ENCODE peak calls at places on chromosomes 5 and 9, in six cellular contexts. One of them, this sample, is unnamed.

GRCh38 chr5:167241436-167242067 is 1049.9 kb upstream of the WWC1 start:
- DNase-seq in K562: no peak
- DNase-seq in HCT116: no peak
- DNase-seq in fibroblast of lung: no peak
- DNase-seq in stimulated activated CD4-positive, alpha-beta T cell treated with anti-CD3 and anti-CD28 coated beads, TNF-alpha, amount 100 ng/mL, for 4 hours: no peak
- DNase-seq in Calu3: no peak
- DNase-seq in this sample: no peak

GRCh38 chr5:7978991-7979390 is 110.0 kb downstream of the MTRR start:
- DNase-seq in stimulated activated CD4-positive, alpha-beta T cell treated with anti-CD3 and anti-CD28 coated beads, TNF-alpha, amount 100 ng/mL, for 4 hours: no peak
- DNase-seq in HCT116: no peak
- DNase-seq in fibroblast of lung: no peak
- DNase-seq in K562: no peak
- DNase-seq in Calu3: no peak
- DNase-seq in this sample: no peak

GRCh38 chr9:98357921-98358535 is 102.6 kb upstream of the TBC1D2 start:
- DNase-seq in K562: no peak
- DNase-seq in Calu3: no peak
- DNase-seq in stimulated activated CD4-positive, alpha-beta T cell treated with anti-CD3 and anti-CD28 coated beads, TNF-alpha, amount 100 ng/mL, for 4 hours: no peak
- DNase-seq in fibroblast of lung: peak; percentile 59
- DNase-seq in HCT116: no peak
- DNase-seq in this sample: no peak

GRCh38 chr9:135403733-135404450 is 75.7 kb upstream of the PPP1R26 start:
- DNase-seq in Calu3: no peak
- DNase-seq in K562: no peak
- DNase-seq in HCT116: no peak
- DNase-seq in fibroblast of lung: no peak
- DNase-seq in stimulated activated CD4-positive, alpha-beta T cell treated with anti-CD3 and anti-CD28 coated beads, TNF-alpha, amount 100 ng/mL, for 4 hours: no peak
- DNase-seq in this sample: no peak

GRCh38 chr9:72431036-72431435 is 66.0 kb upstream of the ZFAND5 start:
- DNase-seq in stimulated activated CD4-positive, alpha-beta T cell treated with anti-CD3 and anti-CD28 coated beads, TNF-alpha, amount 100 ng/mL, for 4 hours: no peak
- DNase-seq in fibroblast of lung: peak; percentile 85
- DNase-seq in K562: no peak
- DNase-seq in Calu3: no peak
- DNase-seq in HCT116: no peak
- DNase-seq in this sample: no peak

GRCh38 chr5:95615164-95615467 is 4.8 kb upstream of the GPR150 start:
- DNase-seq in Calu3: no peak
- DNase-seq in K562: no peak
- DNase-seq in fibroblast of lung: no peak
- DNase-seq in HCT116: no peak
- DNase-seq in stimulated activated CD4-positive, alpha-beta T cell treated with anti-CD3 and anti-CD28 coated beads, TNF-alpha, amount 100 ng/mL, for 4 hours: no peak
- DNase-seq in this sample: no peak

GRCh38 chr9:135905380-135906282 is 1.7 kb downstream of the CAMSAP1 start:
- DNase-seq in stimulated activated CD4-positive, alpha-beta T cell treated with anti-CD3 and anti-CD28 coated beads, TNF-alpha, amount 100 ng/mL, for 4 hours: peak; percentile 61
- DNase-seq in Calu3: peak; percentile 30
- DNase-seq in K562: no peak
- DNase-seq in fibroblast of lung: no peak
- DNase-seq in HCT116: peak; percentile 53
- DNase-seq in this sample: no peak

GRCh38 chr5:170572453-170572852 is 68.6 kb downstream of the KCNIP1 start:
- DNase-seq in fibroblast of lung: peak; percentile 42
- DNase-seq in K562: no peak
- DNase-seq in HCT116: no peak
- DNase-seq in Calu3: peak; percentile 62
- DNase-seq in stimulated activated CD4-positive, alpha-beta T cell treated with anti-CD3 and anti-CD28 coated beads, TNF-alpha, amount 100 ng/mL, for 4 hours: no peak
- DNase-seq in this sample: no peak

GRCh38 chr5:163838738-163839137 is 333.3 kb downstream of the MAT2B start:
- DNase-seq in HCT116: no peak
- DNase-seq in stimulated activated CD4-positive, alpha-beta T cell treated with anti-CD3 and anti-CD28 coated beads, TNF-alpha, amount 100 ng/mL, for 4 hours: no peak
- DNase-seq in Calu3: no peak
- DNase-seq in fibroblast of lung: peak; percentile 39
- DNase-seq in K562: no peak
- DNase-seq in this sample: no peak

GRCh38 chr5:151458314-151458713 is 10.9 kb downstream of the SLC36A1 start:
- DNase-seq in HCT116: no peak
- DNase-seq in stimulated activated CD4-positive, alpha-beta T cell treated with anti-CD3 and anti-CD28 coated beads, TNF-alpha, amount 100 ng/mL, for 4 hours: no peak
- DNase-seq in Calu3: no peak
- DNase-seq in K562: no peak
- DNase-seq in fibroblast of lung: no peak
- DNase-seq in this sample: no peak

GRCh38 chr5:14197056-14197455 is 53.9 kb downstream of the TRIO start:
- DNase-seq in HCT116: no peak
- DNase-seq in Calu3: no peak
- DNase-seq in stimulated activated CD4-positive, alpha-beta T cell treated with anti-CD3 and anti-CD28 coated beads, TNF-alpha, amount 100 ng/mL, for 4 hours: no peak
- DNase-seq in K562: no peak
- DNase-seq in fibroblast of lung: no peak
- DNase-seq in this sample: no peak

GRCh38 chr9:126877418-126877817 is 17.0 kb downstream of the ZBTB34 start:
- DNase-seq in fibroblast of lung: no peak
- DNase-seq in stimulated activated CD4-positive, alpha-beta T cell treated with anti-CD3 and anti-CD28 coated beads, TNF-alpha, amount 100 ng/mL, for 4 hours: no peak
- DNase-seq in Calu3: no peak
- DNase-seq in HCT116: no peak
- DNase-seq in K562: no peak
- DNase-seq in this sample: no peak

GRCh38 chr5:38060354-38060753 is 198.0 kb upstream of the EGFLAM start:
- DNase-seq in HCT116: no peak
- DNase-seq in stimulated activated CD4-positive, alpha-beta T cell treated with anti-CD3 and anti-CD28 coated beads, TNF-alpha, amount 100 ng/mL, for 4 hours: no peak
- DNase-seq in fibroblast of lung: peak; percentile 87
- DNase-seq in Calu3: peak; percentile 28
- DNase-seq in K562: no peak
- DNase-seq in this sample: no peak

GRCh38 chr5:164041105-164041504 is 535.7 kb downstream of the MAT2B start:
- DNase-seq in K562: no peak
- DNase-seq in fibroblast of lung: no peak
- DNase-seq in HCT116: no peak
- DNase-seq in stimulated activated CD4-positive, alpha-beta T cell treated with anti-CD3 and anti-CD28 coated beads, TNF-alpha, amount 100 ng/mL, for 4 hours: no peak
- DNase-seq in Calu3: no peak
- DNase-seq in this sample: no peak

GRCh38 chr5:76874088-76874581 is 24.3 kb downstream of the S100Z start:
- DNase-seq in K562: peak; percentile 49
- DNase-seq in fibroblast of lung: peak; percentile 20
- DNase-seq in stimulated activated CD4-positive, alpha-beta T cell treated with anti-CD3 and anti-CD28 coated beads, TNF-alpha, amount 100 ng/mL, for 4 hours: no peak
- DNase-seq in HCT116: no peak
- DNase-seq in Calu3: no peak
- DNase-seq in this sample: no peak

GRCh38 chr9:133315997-133316396 is 20.0 kb downstream of the SURF6 start:
- DNase-seq in K562: no peak
- DNase-seq in Calu3: no peak
- DNase-seq in HCT116: no peak
- DNase-seq in stimulated activated CD4-positive, alpha-beta T cell treated with anti-CD3 and anti-CD28 coated beads, TNF-alpha, amount 100 ng/mL, for 4 hours: no peak
- DNase-seq in fibroblast of lung: no peak
- DNase-seq in this sample: no peak

GRCh38 chr9:127449332-127449966 is 1.8 kb downstream of the RPL12 start:
- DNase-seq in HCT116: no peak
- DNase-seq in Calu3: no peak
- DNase-seq in stimulated activated CD4-positive, alpha-beta T cell treated with anti-CD3 and anti-CD28 coated beads, TNF-alpha, amount 100 ng/mL, for 4 hours: no peak
- DNase-seq in K562: no peak
- DNase-seq in fibroblast of lung: no peak
- DNase-seq in this sample: no peak

GRCh38 chr5:2184024-2184362 is 301.3 kb upstream of the IRX4 start:
- DNase-seq in K562: no peak
- DNase-seq in HCT116: no peak
- DNase-seq in Calu3: no peak
- DNase-seq in fibroblast of lung: no peak
- DNase-seq in stimulated activated CD4-positive, alpha-beta T cell treated with anti-CD3 and anti-CD28 coated beads, TNF-alpha, amount 100 ng/mL, for 4 hours: no peak
- DNase-seq in this sample: no peak

GRCh38 chr5:175092691-175093090 is 351.3 kb downstream of the DRD1 start:
- DNase-seq in Calu3: no peak
- DNase-seq in K562: no peak
- DNase-seq in fibroblast of lung: no peak
- DNase-seq in stimulated activated CD4-positive, alpha-beta T cell treated with anti-CD3 and anti-CD28 coated beads, TNF-alpha, amount 100 ng/mL, for 4 hours: no peak
- DNase-seq in HCT116: no peak
- DNase-seq in this sample: no peak

GRCh38 chr5:134140530-134141201 is 26.2 kb downstream of the TCF7 start:
- DNase-seq in stimulated activated CD4-positive, alpha-beta T cell treated with anti-CD3 and anti-CD28 coated beads, TNF-alpha, amount 100 ng/mL, for 4 hours: no peak
- DNase-seq in fibroblast of lung: peak; percentile 63
- DNase-seq in HCT116: peak; percentile 45
- DNase-seq in K562: peak; percentile 81
- DNase-seq in Calu3: peak; percentile 78
- DNase-seq in this sample: peak; percentile 64

GRCh38 chr5:52580921-52581320 is 206.8 kb upstream of the ITGA1 start:
- DNase-seq in fibroblast of lung: peak; percentile 54
- DNase-seq in K562: no peak
- DNase-seq in stimulated activated CD4-positive, alpha-beta T cell treated with anti-CD3 and anti-CD28 coated beads, TNF-alpha, amount 100 ng/mL, for 4 hours: no peak
- DNase-seq in HCT116: no peak
- DNase-seq in Calu3: peak; percentile 43
- DNase-seq in this sample: no peak

GRCh38 chr5:125700380-125700856 is 722.8 kb upstream of the GRAMD2B start:
- DNase-seq in HCT116: no peak
- DNase-seq in fibroblast of lung: peak; percentile 56
- DNase-seq in Calu3: peak; percentile 34
- DNase-seq in K562: no peak
- DNase-seq in stimulated activated CD4-positive, alpha-beta T cell treated with anti-CD3 and anti-CD28 coated beads, TNF-alpha, amount 100 ng/mL, for 4 hours: no peak
- DNase-seq in this sample: no peak

GRCh38 chr9:87801013-87801412 is 75.1 kb downstream of the CTSL start:
- DNase-seq in K562: no peak
- DNase-seq in fibroblast of lung: no peak
- DNase-seq in HCT116: no peak
- DNase-seq in stimulated activated CD4-positive, alpha-beta T cell treated with anti-CD3 and anti-CD28 coated beads, TNF-alpha, amount 100 ng/mL, for 4 hours: no peak
- DNase-seq in Calu3: no peak
- DNase-seq in this sample: no peak

GRCh38 chr9:81375461-81376100 is 313.8 kb downstream of the TLE1 start:
- DNase-seq in Calu3: no peak
- DNase-seq in stimulated activated CD4-positive, alpha-beta T cell treated with anti-CD3 and anti-CD28 coated beads, TNF-alpha, amount 100 ng/mL, for 4 hours: no peak
- DNase-seq in HCT116: no peak
- DNase-seq in K562: no peak
- DNase-seq in fibroblast of lung: no peak
- DNase-seq in this sample: no peak

This sample was measured in NCI-H1694 treated with DMSO at 0.1 percent for 48 hours.